ENCODE peak calls at places on chromosome 15, in six cellular contexts. F is hypothalamus, Z is myocyte, P is germinal center, J is Kasumi-1, U is T1000. D is an unnamed sample.

GRCh38 chr15:66905185-66905584 is 160.2 kb upstream of the SMAD3 start:
- DNase-seq in F (no peak), Z (no peak), P (no peak), J (no peak), U (no peak), D (no peak)

GRCh38 chr15:77859491-77860060 is 217.9 kb downstream of the TBC1D2B start:
- DNase-seq in F (no peak), Z (no peak), P (no peak), J (no peak), U (no peak), D (no peak)

GRCh38 chr15:100925480-100925879 is 6.3 kb downstream of the LRRK1 start:
- DNase-seq in F (no peak), Z (no peak), P (no peak), J (no peak), U (no peak), D (no peak)

GRCh38 chr15:79209690-79210089 is 72.8 kb upstream of the ANKRD34C start:
- DNase-seq in F (no peak), Z (no peak), P (no peak), J (no peak), U (no peak), D (no peak)

GRCh38 chr15:41969851-41970431 is 2.4 kb downstream of the EHD4 start:
- DNase-seq in F (no peak), Z (no peak), P (peak), J (no peak), U (no peak), D (no peak)

GRCh38 chr15:60476713-60477112 is 2.2 kb downstream of the ICE2 start:
- DNase-seq in F (no peak), Z (no peak), P (no peak), J (no peak), U (no peak), D (no peak)

GRCh38 chr15:48842501-48842900 is 31.6 kb upstream of the CEP152 start:
- DNase-seq in F (no peak), Z (no peak), P (no peak), J (no peak), U (no peak), D (no peak)

GRCh38 chr15:84967380-84967779 is 14.3 kb upstream of the PDE8A start:
- DNase-seq in F (no peak), Z (no peak), P (no peak), J (no peak), U (no peak), D (no peak)

GRCh38 chr15:94367726-94368535 is 136.6 kb downstream of the MCTP2 start:
- DNase-seq in F (no peak), Z (no peak), P (no peak), J (no peak), U (no peak), D (no peak)

GRCh38 chr15:24823473-24823872 is 131.3 kb upstream of the SNRPN start:
- DNase-seq in F (no peak), Z (no peak), P (no peak), J (no peak), U (no peak), D (no peak)

D was measured in GDM1.